ENCODE peak calls at places on chromosome 10, in four cellular contexts. Y, Q, Z and T are unnamed samples.

GRCh38 chr10:117237401-117237991 is 3.4 kb upstream of the SLC18A2 start:
- DNase-seq in Y (no peak), Q (no peak), Z (no peak), T (no peak)

GRCh38 chr10:114668375-114669080 is 10.5 kb upstream of the ABLIM1 start:
- DNase-seq in Y (no peak), Q (no peak), Z (no peak), T (no peak)

GRCh38 chr10:109978481-109978880 is 29.3 kb upstream of the ADD3 start:
- DNase-seq in Y (peak; percentile 48), Q (peak; percentile 41), Z (no peak), T (no peak)

GRCh38 chr10:123327450-123327849 is 173.2 kb downstream of the BUB3 start:
- DNase-seq in Y (no peak), Q (no peak), Z (no peak), T (no peak)

GRCh38 chr10:369441-370221 is 234.4 kb downstream of the ZMYND11 start:
- DNase-seq in Y (no peak), Q (no peak), Z (no peak), T (no peak)

GRCh38 chr10:30433286-30433778 is 652 bp upstream of the MAP3K8 start:
- DNase-seq in Y (peak; percentile 61), Q (peak; percentile 84), Z (peak; percentile 86), T (peak; percentile 76)

GRCh38 chr10:114265392-114266053 is 26.5 kb downstream of the VWA2 start:
- DNase-seq in Y (no peak), Q (no peak), Z (peak; percentile 69), T (no peak)

GRCh38 chr10:4167216-4167615 is 382.2 kb upstream of the KLF6 start:
- DNase-seq in Y (no peak), Q (no peak), Z (no peak), T (no peak)

GRCh38 chr10:88270871-88271713 is 312.0 kb downstream of the RNLS start:
- DNase-seq in Y (no peak), Q (no peak), Z (no peak), T (peak; percentile 9)

GRCh38 chr10:114632869-114633715 is 25.0 kb downstream of the ABLIM1 start:
- DNase-seq in Y (peak; percentile 81), Q (no peak), Z (peak; percentile 55), T (no peak)

GRCh38 chr10:58322072-58322834 is 12.6 kb upstream of the UBE2D1 start:
- DNase-seq in Y (peak; percentile 37), Q (no peak), Z (no peak), T (no peak)

GRCh38 chr10:3805791-3806381 is 20.9 kb upstream of the KLF6 start:
- DNase-seq in Y (peak; percentile 77), Q (no peak), Z (peak; percentile 76), T (peak; percentile 24)

GRCh38 chr10:77496941-77497420 is 140.6 kb downstream of the KCNMA1 start:
- DNase-seq in Y (no peak), Q (peak; percentile 26), Z (no peak), T (no peak)

GRCh38 chr10:11687779-11688447 is 54.3 kb upstream of the ECHDC3 start:
- DNase-seq in Y (peak; percentile 77), Q (no peak), Z (no peak), T (no peak)

GRCh38 chr10:74511051-74511450 is 315.3 kb upstream of the KAT6B start:
- DNase-seq in Y (no peak), Q (no peak), Z (no peak), T (no peak)

GRCh38 chr10:15097011-15097812 is at the start of gene RPP38:
- DNase-seq in Y (peak; percentile 85), Q (peak; percentile 95), Z (peak; percentile 97), T (peak; percentile 97)

GRCh38 chr10:15096661-15097010 is 519 bp upstream of the RPP38 start:
- DNase-seq in Y (no peak), Q (no peak), Z (no peak), T (no peak)

GRCh38 chr10:15092855-15093408 is 4.2 kb upstream of the RPP38 start:
- DNase-seq in Y (no peak), Q (no peak), Z (no peak), T (no peak)

GRCh38 chr10:15088428-15089261 is at the start of gene ACBD7:
- DNase-seq in Y (peak; percentile 77), Q (peak; percentile 84), Z (peak; percentile 76), T (peak; percentile 80)

GRCh38 chr10:15091418-15091817 is 2.8 kb upstream of the ACBD7 start:
- DNase-seq in Y (no peak), Q (no peak), Z (no peak), T (no peak)
- H3K27ac ChIP-seq in Y (no peak overlapping the region), Q (no peak overlapping the region), Z (no peak overlapping the region), T (no peak overlapping the region)

GRCh38 chr10:42836771-42837468 is 54.3 kb downstream of the BMS1 start:
- DNase-seq in Y (peak; percentile 41), Q (no peak), Z (no peak), T (no peak)
- H3K4me3 ChIP-seq in Y (peak overlapping the region; percentile 68), Q (no peak overlapping the region), Z (peak overlapping the region; percentile 17), T (peak overlapping the region; percentile 25)

GRCh38 chr10:25297466-25297865 is 122.7 kb downstream of the GPR158 start:
- DNase-seq in Y (no peak), Q (no peak), Z (no peak), T (no peak)
- H3K27ac ChIP-seq in Y (no peak overlapping the region), Q (no peak overlapping the region), Z (no peak overlapping the region), T (no peak overlapping the region)

DNA sequence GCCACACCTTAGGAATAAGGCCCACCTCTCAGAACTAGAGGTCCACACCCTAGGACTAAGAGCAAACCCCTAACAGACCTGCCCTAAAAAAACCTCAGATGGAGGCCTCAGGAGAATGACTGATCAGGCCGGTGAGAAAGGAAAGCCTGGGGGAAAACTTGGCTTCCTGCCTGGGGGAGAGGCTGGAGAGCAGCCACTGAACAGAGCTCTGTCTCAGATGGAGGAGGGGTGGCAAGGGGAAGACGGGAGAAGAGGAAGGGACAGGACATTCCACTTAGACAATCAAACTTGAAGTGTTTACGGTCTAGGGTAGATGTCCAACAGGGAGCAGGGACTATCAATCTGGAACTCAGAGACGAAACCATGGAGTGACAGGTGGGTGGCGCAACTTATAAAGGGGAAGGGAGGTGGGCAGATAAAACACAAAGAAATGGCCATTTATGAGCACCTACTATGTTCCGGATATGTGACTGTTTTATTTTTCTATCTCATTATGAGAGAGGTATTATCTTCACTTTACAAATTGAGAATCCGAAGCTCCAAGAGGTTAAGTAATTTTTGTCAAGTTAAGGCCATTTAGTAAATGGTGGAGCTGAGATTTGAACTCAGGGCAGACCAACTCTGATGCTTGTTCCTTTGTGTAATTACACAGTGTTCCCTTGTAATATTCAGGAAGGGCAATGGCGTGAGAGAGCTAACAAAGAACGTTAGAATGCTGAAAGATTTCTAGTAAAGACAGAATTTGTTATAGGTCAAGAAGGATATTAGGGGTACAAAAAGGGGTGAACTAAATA is 82.6 kb downstream of the DNMBP start:
- DNase-seq in Y (peak; percentile 40), Q (no peak), Z (peak; percentile 63), T (peak; percentile 76)
- H3K4me3 ChIP-seq in Y (no peak overlapping the region), Q (no peak overlapping the region), Z (no peak overlapping the region), T (no peak overlapping the region)

GRCh38 chr10:50426485-50426884 is 175.2 kb upstream of the ASAH2 start:
- DNase-seq in Y (no peak), Q (no peak), Z (no peak), T (no peak)

GRCh38 chr10:50431791-50432190 is 180.5 kb upstream of the ASAH2 start:
- DNase-seq in Y (no peak), Q (no peak), Z (no peak), T (no peak)

GRCh38 chr10:50432206-50432605 is 180.9 kb upstream of the ASAH2 start:
- DNase-seq in Y (no peak), Q (no peak), Z (no peak), T (no peak)

GRCh38 chr10:50432610-50433009 is 181.3 kb upstream of the ASAH2 start:
- DNase-seq in Y (no peak), Q (no peak), Z (no peak), T (no peak)

DNA sequence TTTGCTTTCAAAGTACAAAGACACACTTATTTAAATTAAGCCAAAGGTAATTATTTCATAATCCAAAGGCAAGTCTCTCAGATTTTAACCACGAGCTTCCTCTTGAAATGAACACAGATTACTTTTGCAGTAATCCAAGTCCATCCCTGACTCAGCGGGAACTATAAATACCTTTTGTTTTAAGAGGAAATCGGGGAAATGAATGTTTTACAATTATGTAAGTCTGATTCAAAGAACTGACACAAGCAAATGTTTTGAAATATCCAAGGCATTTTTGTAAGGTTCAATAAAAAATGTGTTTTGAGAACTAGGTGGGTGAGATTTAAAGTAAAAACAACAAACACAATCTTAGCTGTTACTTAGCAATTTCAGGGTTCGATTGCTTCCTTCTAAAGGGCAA is 179.8 kb upstream of the ASAH2 start:
- DNase-seq in Y (peak; percentile 59), Q (no peak), Z (no peak), T (no peak)
- H3K27ac ChIP-seq in Y (peak overlapping the region; percentile 0), Q (no peak overlapping the region), Z (peak overlapping the region; percentile 64), T (peak overlapping the region; percentile 3)

DNA sequence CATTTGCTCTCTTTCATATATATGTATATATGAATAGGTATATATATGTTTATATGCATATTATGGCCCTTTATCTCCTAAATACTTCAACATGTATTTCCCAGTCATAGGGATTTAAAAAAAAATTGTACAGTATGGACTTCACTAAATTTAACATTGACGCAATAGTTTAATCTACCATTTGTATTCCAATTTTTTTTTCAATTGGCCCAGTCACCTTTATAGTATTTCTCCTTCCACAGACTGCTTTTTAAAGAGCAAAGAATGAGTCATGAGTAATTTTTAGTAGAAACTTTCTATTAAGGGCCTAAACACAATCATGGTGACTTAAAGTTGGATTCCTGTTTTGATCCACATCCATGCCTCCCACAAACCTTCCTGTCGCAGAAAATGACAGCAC is 20.5 kb downstream of the CCSER2 start:
- DNase-seq in Y (peak; percentile 41), Q (no peak), Z (no peak), T (no peak)
- H3K4me3 ChIP-seq in Y (no peak overlapping the region), Q (no peak overlapping the region), Z (no peak overlapping the region), T (no peak overlapping the region)